ENCODE peak calls at places on chromosome 16, in seven cellular contexts. V is mucosa of descending colon, Y is prostate gland, C is breast epithelium, F is kidney, D is heart right ventricle, U is heart left ventricle. I is an unnamed sample. For H3K4me1, the result is how much of the 10 kb centered on the place peaks cover.

GRCh38 chr16:58299757-58300349 is 5.0 kb upstream of the PRSS54 start:
- DNase-seq in V (no peak), Y (no peak), C (no peak), F (no peak), D (peak), U (no peak), I (no peak)

GRCh38 chr16:75462804-75463203 is 1.7 kb downstream of the TMEM170A start:
- DNase-seq in V (no peak), Y (no peak), C (no peak), F (no peak), D (no peak), U (no peak), I (no peak)

GRCh38 chr16:11783319-11784047 is 13.6 kb downstream of the ZC3H7A start:
- DNase-seq in V (no peak), Y (no peak), C (no peak), F (no peak), D (no peak), U (no peak), I (no peak)

GRCh38 chr16:46785076-46785845 is 37.1 kb upstream of the MYLK3 start:
- DNase-seq in V (no peak), Y (no peak), C (no peak), F (no peak), D (no peak), U (no peak), I (no peak)

GRCh38 chr16:47519543-47519942 is 58.4 kb downstream of the PHKB start:
- DNase-seq in V (no peak), Y (no peak), C (no peak), F (no peak), D (no peak), U (no peak), I (no peak)

GRCh38 chr16:1712791-1713261 is 6.8 kb downstream of the MAPK8IP3 start:
- DNase-seq in V (no peak), Y (no peak), C (no peak), F (no peak), D (no peak), U (no peak), I (no peak)

GRCh38 chr16:14600164-14600563 is 29.9 kb downstream of the PARN start:
- DNase-seq in V (no peak), Y (no peak), C (no peak), F (no peak), D (no peak), U (no peak), I (no peak)

GRCh38 chr16:2954647-2955381 is 9.3 kb upstream of the KREMEN2 start:
- DNase-seq in V (no peak), Y (no peak), C (no peak), F (no peak), D (no peak), U (no peak), I (peak)

GRCh38 chr16:5621826-5622225 is 524.2 kb upstream of the EEF2KMT start:
- DNase-seq in V (no peak), Y (no peak), C (peak), F (no peak), D (no peak), U (no peak), I (no peak)

GRCh38 chr16:51431517-51432241 is 280.6 kb upstream of the SALL1 start:
- DNase-seq in V (no peak), Y (no peak), C (no peak), F (no peak), D (no peak), U (no peak), I (peak)

GRCh38 chr16:87351320-87351698 is 32.3 kb downstream of the FBXO31 start:
- DNase-seq in V (no peak), Y (no peak), C (no peak), F (no peak), D (no peak), U (peak), I (no peak)

GRCh38 chr16:10368984-10369551 is 16.8 kb upstream of the ATF7IP2 start:
- DNase-seq in V (no peak), Y (no peak), C (no peak), F (no peak), D (no peak), U (no peak), I (no peak)

GRCh38 chr16:81834868-81835267 is 55.8 kb downstream of the PLCG2 start:
- DNase-seq in V (no peak), Y (no peak), C (no peak), F (no peak), D (no peak), U (no peak), I (no peak)

GRCh38 chr16:26963109-26963508 is 103.6 kb upstream of the C16orf82 start:
- DNase-seq in V (peak), Y (no peak), C (no peak), F (no peak), D (no peak), U (no peak), I (no peak)

GRCh38 chr16:26360867-26361266 is 669.1 kb downstream of the HS3ST4 start:
- DNase-seq in V (no peak), Y (no peak), C (no peak), F (no peak), D (no peak), U (no peak), I (no peak)

GRCh38 chr16:68300736-68301459 is 9.8 kb downstream of the SLC7A6OS start:
- DNase-seq in V (no peak), Y (no peak), C (no peak), F (no peak), D (no peak), U (no peak), I (no peak)

GRCh38 chr16:47408491-47408890 is 52.4 kb downstream of the ITFG1 start:
- DNase-seq in V (no peak), Y (no peak), C (no peak), F (no peak), D (no peak), U (no peak), I (no peak)

GRCh38 chr16:56400458-56400857 is 24.9 kb downstream of the AMFR start:
- DNase-seq in V (no peak), Y (no peak), C (no peak), F (no peak), D (no peak), U (no peak), I (no peak)

GRCh38 chr16:53872248-53873221 is 168.6 kb downstream of the FTO start:
- DNase-seq in V (no peak), Y (no peak), C (no peak), F (no peak), D (no peak), U (no peak), I (no peak)

GRCh38 chr16:25135239-25135878 is 23.8 kb downstream of the LCMT1 start:
- DNase-seq in V (no peak), Y (no peak), C (no peak), F (no peak), D (no peak), U (no peak), I (no peak)

GRCh38 chr16:27230562-27230991 is 27.3 kb downstream of the KDM8 start:
- DNase-seq in V (peak), Y (no peak), C (no peak), F (no peak), D (no peak), U (no peak), I (peak)

GRCh38 chr16:25270577-25270976 is 12.9 kb upstream of the ZKSCAN2 start:
- DNase-seq in V (no peak), Y (no peak), C (no peak), F (no peak), D (no peak), U (no peak), I (no peak)

GRCh38 chr16:81524382-81524781 is 79.8 kb downstream of the CMIP start:
- DNase-seq in V (no peak), Y (no peak), C (no peak), F (no peak), D (no peak), U (no peak), I (no peak)

GRCh38 chr16:55367301-55367745 is 43.3 kb downstream of the IRX6 start:
- DNase-seq in V (no peak), Y (no peak), C (no peak), F (no peak), D (no peak), U (no peak), I (no peak)

GRCh38 chr16:89960966-89961365 is 12.4 kb downstream of the DEF8 start:
- DNase-seq in V (no peak), Y (no peak), C (no peak), F (no peak), D (no peak), U (no peak), I (no peak)

DNA sequence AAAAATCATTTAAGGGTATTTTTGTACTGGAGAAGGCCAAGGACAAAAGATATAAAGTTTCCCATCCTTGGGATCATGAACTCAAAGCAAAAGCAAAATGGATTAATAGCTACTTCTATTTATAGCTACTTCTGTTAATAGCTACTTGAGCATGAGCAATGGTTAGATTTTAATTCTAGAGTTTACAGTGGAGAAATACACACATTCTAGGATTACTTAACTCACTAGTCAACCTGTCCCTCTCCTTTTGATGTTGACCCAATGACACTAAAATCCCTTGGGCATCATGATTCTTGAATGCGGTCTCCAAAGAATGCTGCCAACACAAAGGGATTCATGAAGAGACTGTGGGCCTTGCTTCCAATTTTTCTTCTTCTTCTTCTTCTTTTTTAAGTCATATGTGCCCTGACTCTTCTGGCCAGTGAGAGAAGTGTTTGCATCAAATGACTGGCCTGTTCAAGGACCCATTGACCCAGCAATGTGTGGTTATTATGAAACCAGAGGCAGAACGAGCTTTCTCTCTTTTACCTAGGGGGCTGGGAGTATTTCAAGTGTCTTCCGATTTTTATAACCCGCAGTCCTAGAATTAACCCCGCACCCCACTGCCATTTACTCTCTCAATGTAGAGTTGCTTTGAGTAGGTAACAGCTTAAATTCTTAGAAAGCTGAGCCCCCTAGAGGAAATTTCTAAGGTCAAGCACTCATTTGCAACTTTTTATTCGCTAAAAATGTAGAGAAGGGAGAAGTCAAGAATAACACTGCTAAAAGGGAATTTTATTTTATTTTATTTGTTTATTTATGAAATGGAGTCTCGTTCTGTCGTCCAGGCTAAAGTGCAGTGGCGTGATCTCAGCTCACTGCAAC is 34.6 kb downstream of the OTOA start:
- DNase-seq in V (no peak), Y (no peak), C (no peak), F (no peak), D (no peak), U (no peak), I (no peak)
- TF ChIP-seq CTCF in V (no peak), Y (no peak), C (no peak), F (no peak), D (no peak), U (no peak), I (no peak)

GRCh38 chr16:85943702-85944101 is 44.7 kb downstream of the IRF8 start:
- DNase-seq in V (no peak), Y (no peak), C (no peak), F (no peak), D (no peak), U (peak), I (no peak)

GRCh38 chr16:85945424-85945751 is 46.4 kb downstream of the IRF8 start:
- DNase-seq in V (no peak), Y (no peak), C (no peak), F (no peak), D (no peak), U (no peak), I (no peak)

GRCh38 chr16:85944572-85945423 is 45.8 kb downstream of the IRF8 start:
- DNase-seq in V (no peak), Y (no peak), C (no peak), F (no peak), D (no peak), U (no peak), I (no peak)

GRCh38 chr16:85940214-85940613 is 41.3 kb downstream of the IRF8 start:
- DNase-seq in V (no peak), Y (no peak), C (no peak), F (no peak), D (no peak), U (no peak), I (no peak)

GRCh38 chr16:85941863-85942644 is 43.1 kb downstream of the IRF8 start:
- DNase-seq in V (no peak), Y (no peak), C (no peak), F (no peak), D (no peak), U (no peak), I (no peak)
- H3K4me1 ChIP-seq in V (under half), Y (under half), C (under half), F (under half), D (under half), U (under half), I (under half)

GRCh38 chr16:28491080-28491969 is 549 bp downstream of the CLN3 start:
- DNase-seq in V (peak), Y (peak), C (peak), F (peak), D (peak), U (no peak), I (no peak)
- TF ChIP-seq CTCF in V (no peak), Y (peak), C (no peak), F (peak), D (peak), U (peak), I (no peak)

GRCh38 chr16:66554021-66554420 is 1.6 kb downstream of the CKLF start:
- DNase-seq in V (no peak), Y (no peak), C (no peak), F (no peak), D (no peak), U (no peak), I (no peak)

GRCh38 chr16:66554492-66554891 is 2.1 kb downstream of the CKLF start:
- DNase-seq in V (no peak), Y (no peak), C (no peak), F (no peak), D (no peak), U (no peak), I (no peak)

GRCh38 chr16:66552288-66553143 is at the start of gene CKLF:
- DNase-seq in V (peak), Y (peak), C (peak), F (peak), D (peak), U (peak), I (peak)

GRCh38 chr16:66551788-66552287 is 538 bp upstream of the CKLF start:
- DNase-seq in V (no peak), Y (no peak), C (no peak), F (no peak), D (no peak), U (no peak), I (no peak)

DNA sequence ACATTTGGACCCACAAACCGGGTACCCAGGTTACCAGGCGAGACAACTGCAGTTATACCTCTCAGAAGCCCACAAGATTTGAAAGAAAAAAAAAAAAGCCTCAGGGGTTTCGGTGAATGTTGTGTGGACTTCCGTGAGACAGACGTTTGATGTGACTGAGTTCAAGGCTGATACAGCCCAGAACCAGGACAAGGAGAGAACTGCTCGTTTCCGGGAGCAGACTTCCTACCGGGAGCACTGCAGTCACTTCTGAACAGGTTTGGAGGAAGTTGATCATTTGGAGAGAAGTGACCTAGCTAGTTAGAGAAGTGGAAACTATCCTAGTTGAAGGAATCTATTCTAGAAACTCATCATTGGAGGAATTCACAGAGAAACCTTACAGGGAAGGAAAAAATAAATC is 847 bp downstream of the CKLF start:
- DNase-seq in V (peak), Y (no peak), C (no peak), F (no peak), D (no peak), U (no peak), I (no peak)
- H3K4me1 ChIP-seq in V (under half), Y (under half), C (under half), F (under half), D (under half), U (under half), I (under half)

DNA sequence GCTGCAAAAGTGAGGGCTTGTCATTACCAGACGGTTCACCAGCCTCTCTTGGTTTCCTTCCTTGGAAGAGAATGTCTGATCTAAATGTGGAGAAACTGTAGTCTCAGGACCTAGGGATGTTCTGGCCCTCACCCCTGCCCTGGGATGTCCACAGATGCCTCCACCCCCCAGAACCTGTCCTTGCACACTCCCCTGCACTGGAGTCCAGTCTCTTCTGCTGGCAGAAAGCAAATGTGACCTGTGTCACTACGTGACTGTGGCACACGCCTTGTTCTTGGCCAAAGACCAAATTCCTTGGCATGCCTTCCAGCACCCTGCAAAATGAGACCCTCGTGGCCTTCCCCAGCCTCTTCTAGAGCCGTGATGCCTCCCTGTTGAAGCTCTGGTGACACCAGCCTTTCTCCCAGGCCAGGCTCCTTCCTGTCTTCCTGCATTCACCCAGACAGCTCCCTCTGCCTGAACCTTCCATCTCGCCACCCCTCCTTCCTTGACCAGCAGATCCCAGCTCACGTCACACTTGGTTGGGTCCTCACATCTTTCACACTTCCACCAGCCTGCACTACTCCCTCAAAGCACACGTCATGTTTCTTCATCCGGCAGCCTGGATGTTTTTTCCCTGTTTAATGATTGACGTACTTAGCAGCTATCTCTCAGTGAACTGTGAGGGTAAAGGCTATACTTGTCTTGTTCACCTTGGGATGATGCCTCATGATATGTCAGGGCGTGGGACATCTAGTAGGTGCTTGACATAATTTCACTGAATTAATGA is 4.3 kb downstream of the ZNF768 start:
- DNase-seq in V (peak), Y (no peak), C (no peak), F (peak), D (no peak), U (no peak), I (no peak)
- TF ChIP-seq CTCF in V (no peak), Y (no peak), C (no peak), F (peak), D (no peak), U (no peak), I (no peak)

DNA sequence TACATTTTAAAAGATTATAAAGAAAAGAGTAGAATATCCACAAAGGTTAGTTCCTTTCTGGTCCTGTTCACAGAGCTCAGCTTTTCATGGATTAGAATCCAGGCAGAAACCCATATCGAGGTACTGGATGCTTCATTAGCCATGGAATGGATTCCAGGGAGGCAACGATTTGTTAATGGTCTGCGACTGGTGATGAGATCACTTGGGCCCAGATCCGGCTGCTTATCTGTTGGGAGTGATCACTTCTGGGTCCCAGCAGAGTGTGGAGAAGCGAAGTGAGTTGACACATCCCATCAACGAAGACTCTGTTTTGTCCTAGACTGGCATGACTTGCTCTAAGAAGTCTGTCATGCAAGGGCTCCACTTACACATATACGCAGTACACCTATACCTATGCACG is 165.8 kb downstream of the MAF start:
- DNase-seq in V (no peak), Y (no peak), C (no peak), F (no peak), D (no peak), U (no peak), I (no peak)
- H3K4me1 ChIP-seq in V (under half), Y (under half), C (under half), F (under half), D (under half), U (under half), I (under half)

GRCh38 chr16:50371936-50372595 is 3.3 kb upstream of the BRD7 start:
- DNase-seq in V (no peak), Y (no peak), C (no peak), F (no peak), D (no peak), U (no peak), I (no peak)
- TF ChIP-seq CTCF in V (no peak), Y (no peak), C (no peak), F (no peak), D (peak), U (peak), I (peak)